ENCODE peak calls at places on chromosomes 11 and 22, in nine cellular contexts. One of them, this sample, is unnamed.

GRCh38 chr22:47163876-47164513 is 401.5 kb downstream of the TBC1D22A start:
- DNase-seq in colonic mucosa: no peak
- DNase-seq in epithelial cell of esophagus: no peak
- DNase-seq in NCI-H1105: no peak
- DNase-seq in NCI-H460: no peak
- DNase-seq in H9: peak
- DNase-seq in IMR-90: no peak
- DNase-seq in activated effector memory CD4-positive, alpha-beta T cell treated with Interleukin-2 at 50 U/mL for 16 hours: no peak
- DNase-seq in LHCN-M2: no peak
- DNase-seq in this sample: no peak

GRCh38 chr11:28464252-28464867 is 356.2 kb downstream of the METTL15 start:
- DNase-seq in colonic mucosa: no peak
- DNase-seq in activated effector memory CD4-positive, alpha-beta T cell treated with Interleukin-2 at 50 U/mL for 16 hours: no peak
- DNase-seq in LHCN-M2: peak
- DNase-seq in H9: no peak
- DNase-seq in IMR-90: peak
- DNase-seq in epithelial cell of esophagus: no peak
- DNase-seq in NCI-H460: no peak
- DNase-seq in NCI-H1105: no peak
- DNase-seq in this sample: no peak

GRCh38 chr22:30078320-30079311 is 1.6 kb upstream of the HORMAD2 start:
- DNase-seq in activated effector memory CD4-positive, alpha-beta T cell treated with Interleukin-2 at 50 U/mL for 16 hours: peak
- DNase-seq in NCI-H460: no peak
- DNase-seq in epithelial cell of esophagus: peak
- DNase-seq in H9: no peak
- DNase-seq in LHCN-M2: no peak
- DNase-seq in NCI-H1105: no peak
- DNase-seq in IMR-90: no peak
- DNase-seq in colonic mucosa: no peak
- DNase-seq in this sample: no peak

GRCh38 chr11:46729110-46730027 is 10.4 kb downstream of the F2 start:
- DNase-seq in H9: no peak
- DNase-seq in NCI-H460: no peak
- DNase-seq in NCI-H1105: no peak
- DNase-seq in colonic mucosa: no peak
- DNase-seq in LHCN-M2: no peak
- DNase-seq in IMR-90: peak
- DNase-seq in epithelial cell of esophagus: no peak
- DNase-seq in activated effector memory CD4-positive, alpha-beta T cell treated with Interleukin-2 at 50 U/mL for 16 hours: no peak
- DNase-seq in this sample: no peak

GRCh38 chr22:49853981-49854791 is 542 bp downstream of the ZBED4 start:
- DNase-seq in epithelial cell of esophagus: peak
- DNase-seq in colonic mucosa: peak
- DNase-seq in NCI-H460: no peak
- DNase-seq in LHCN-M2: peak
- DNase-seq in H9: peak
- DNase-seq in NCI-H1105: no peak
- DNase-seq in IMR-90: peak
- DNase-seq in activated effector memory CD4-positive, alpha-beta T cell treated with Interleukin-2 at 50 U/mL for 16 hours: no peak
- DNase-seq in this sample: peak

GRCh38 chr22:41598891-41599635 is 9.4 kb upstream of the PMM1 start:
- DNase-seq in H9: no peak
- DNase-seq in activated effector memory CD4-positive, alpha-beta T cell treated with Interleukin-2 at 50 U/mL for 16 hours: no peak
- DNase-seq in NCI-H460: no peak
- DNase-seq in epithelial cell of esophagus: peak
- DNase-seq in colonic mucosa: no peak
- DNase-seq in IMR-90: no peak
- DNase-seq in NCI-H1105: no peak
- DNase-seq in LHCN-M2: no peak
- DNase-seq in this sample: no peak

GRCh38 chr11:27447288-27447914 is 25.2 kb downstream of the LGR4 start:
- DNase-seq in activated effector memory CD4-positive, alpha-beta T cell treated with Interleukin-2 at 50 U/mL for 16 hours: no peak
- DNase-seq in IMR-90: no peak
- DNase-seq in epithelial cell of esophagus: peak
- DNase-seq in NCI-H1105: no peak
- DNase-seq in LHCN-M2: peak
- DNase-seq in colonic mucosa: no peak
- DNase-seq in H9: no peak
- DNase-seq in NCI-H460: no peak
- DNase-seq in this sample: peak

GRCh38 chr11:33160147-33160546 is 1.1 kb downstream of the CSTF3 start:
- DNase-seq in IMR-90: peak
- DNase-seq in LHCN-M2: peak
- DNase-seq in colonic mucosa: no peak
- DNase-seq in activated effector memory CD4-positive, alpha-beta T cell treated with Interleukin-2 at 50 U/mL for 16 hours: no peak
- DNase-seq in NCI-H1105: peak
- DNase-seq in H9: no peak
- DNase-seq in NCI-H460: no peak
- DNase-seq in epithelial cell of esophagus: peak
- DNase-seq in this sample: peak

This sample was measured in HT1080.